ENCODE peak calls at places on chromosome 1, in ten cellular contexts. Q, J, C, R, W, H, I, E, F and T are unnamed samples.

GRCh38 chr1:23611601-23612327 is 52.5 kb upstream of the ID3 start:
- DNase-seq in E (no peak), F (no peak), R (no peak), H (no peak), C (no peak), J (no peak), W (no peak), Q (no peak), I (no peak), T (no peak)

GRCh38 chr1:119635801-119636390 is 12.2 kb downstream of the ZNF697 start:
- DNase-seq in Q (no peak), H (no peak), I (no peak), E (no peak), C (no peak), J (peak; percentile 64), W (no peak), R (no peak), F (no peak), T (no peak)

GRCh38 chr1:43524804-43525203 is 5.9 kb upstream of the PTPRF start:
- DNase-seq in I (no peak), Q (no peak), H (peak; percentile 29), E (no peak), C (no peak), R (peak; percentile 95), W (no peak), F (no peak), J (no peak), T (no peak)

GRCh38 chr1:62386351-62387121 is 50.3 kb upstream of the USP1 start:
- DNase-seq in W (no peak), H (no peak), I (no peak), C (no peak), R (no peak), Q (no peak), E (no peak), J (no peak), F (no peak), T (no peak)

GRCh38 chr1:65069186-65069585 is 78.8 kb upstream of the AK4 start:
- DNase-seq in Q (no peak), F (no peak), E (no peak), J (no peak), R (peak; percentile 67), C (no peak), W (no peak), I (no peak), H (peak; percentile 83), T (no peak)

GRCh38 chr1:22636369-22636768 is at the start of gene C1QA:
- DNase-seq in E (peak; percentile 83), F (no peak), R (no peak), J (no peak), W (no peak), I (no peak), C (peak; percentile 62), Q (no peak), H (peak; percentile 87), T (no peak)

GRCh38 chr1:231613419-231614349 is 12.9 kb upstream of the DISC1 start:
- DNase-seq in R (no peak), I (no peak), J (no peak), F (no peak), C (no peak), H (peak; percentile 83), W (no peak), E (no peak), Q (no peak), T (no peak)

GRCh38 chr1:66542811-66543767 is 9.1 kb downstream of the SGIP1 start:
- DNase-seq in J (peak; percentile 95), R (no peak), I (no peak), F (peak; percentile 91), Q (peak; percentile 9), E (no peak), W (no peak), H (no peak), C (peak; percentile 38), T (no peak)

GRCh38 chr1:208160259-208160819 is 83.8 kb downstream of the PLXNA2 start:
- DNase-seq in J (no peak), F (no peak), R (no peak), E (peak; percentile 72), Q (no peak), C (no peak), W (no peak), H (no peak), I (no peak), T (no peak)

GRCh38 chr1:208161005-208161404 is 83.2 kb downstream of the PLXNA2 start:
- DNase-seq in I (no peak), H (no peak), F (no peak), E (peak; percentile 9), R (no peak), C (no peak), W (no peak), Q (no peak), J (no peak), T (no peak)

GRCh38 chr1:208162903-208163302 is 81.3 kb downstream of the PLXNA2 start:
- DNase-seq in C (no peak), I (no peak), R (no peak), W (no peak), F (no peak), E (peak; percentile 85), H (no peak), Q (peak; percentile 26), J (no peak), T (no peak)

GRCh38 chr1:208163542-208163941 is 80.6 kb downstream of the PLXNA2 start:
- DNase-seq in I (no peak), W (no peak), H (no peak), F (no peak), R (no peak), E (peak; percentile 33), J (no peak), C (no peak), Q (no peak), T (no peak)

GRCh38 chr1:208161656-208162375 is 82.4 kb downstream of the PLXNA2 start:
- DNase-seq in J (peak; percentile 39), Q (no peak), R (no peak), E (peak; percentile 71), W (no peak), C (peak; percentile 29), H (no peak), F (no peak), I (no peak), T (no peak)
- TF ChIP-seq POLR2A in J (no peak), Q (no peak), R (no peak), E (no peak), W (no peak), C (no peak), H (no peak), F (no peak), I (no peak), T (no peak)

GRCh38 chr1:110341146-110341871 is 2.1 kb downstream of the RBM15 start:
- DNase-seq in C (peak; percentile 14), J (no peak), F (no peak), Q (no peak), E (no peak), R (no peak), I (peak; percentile 31), W (no peak), H (peak; percentile 76), T (no peak)

GRCh38 chr1:110339040-110339426 is at the start of gene RBM15:
- DNase-seq in H (peak; percentile 98), E (peak; percentile 100), C (peak; percentile 99), I (peak; percentile 98), W (peak; percentile 89), R (peak; percentile 100), F (peak; percentile 100), J (peak; percentile 100), Q (peak; percentile 99), T (peak; percentile 81)

GRCh38 chr1:110340207-110340468 is 961 bp downstream of the RBM15 start:
- DNase-seq in E (peak; percentile 68), W (peak; percentile 15), J (no peak), C (no peak), R (no peak), Q (no peak), F (no peak), H (no peak), I (no peak), T (no peak)

GRCh38 chr1:110338200-110339039 is 757 bp upstream of the RBM15 start:
- DNase-seq in E (no peak), Q (peak; percentile 98), F (peak; percentile 99), W (peak; percentile 84), H (peak; percentile 98), J (no peak), C (peak; percentile 97), I (peak; percentile 94), R (peak; percentile 100), T (peak; percentile 75)

DNA sequence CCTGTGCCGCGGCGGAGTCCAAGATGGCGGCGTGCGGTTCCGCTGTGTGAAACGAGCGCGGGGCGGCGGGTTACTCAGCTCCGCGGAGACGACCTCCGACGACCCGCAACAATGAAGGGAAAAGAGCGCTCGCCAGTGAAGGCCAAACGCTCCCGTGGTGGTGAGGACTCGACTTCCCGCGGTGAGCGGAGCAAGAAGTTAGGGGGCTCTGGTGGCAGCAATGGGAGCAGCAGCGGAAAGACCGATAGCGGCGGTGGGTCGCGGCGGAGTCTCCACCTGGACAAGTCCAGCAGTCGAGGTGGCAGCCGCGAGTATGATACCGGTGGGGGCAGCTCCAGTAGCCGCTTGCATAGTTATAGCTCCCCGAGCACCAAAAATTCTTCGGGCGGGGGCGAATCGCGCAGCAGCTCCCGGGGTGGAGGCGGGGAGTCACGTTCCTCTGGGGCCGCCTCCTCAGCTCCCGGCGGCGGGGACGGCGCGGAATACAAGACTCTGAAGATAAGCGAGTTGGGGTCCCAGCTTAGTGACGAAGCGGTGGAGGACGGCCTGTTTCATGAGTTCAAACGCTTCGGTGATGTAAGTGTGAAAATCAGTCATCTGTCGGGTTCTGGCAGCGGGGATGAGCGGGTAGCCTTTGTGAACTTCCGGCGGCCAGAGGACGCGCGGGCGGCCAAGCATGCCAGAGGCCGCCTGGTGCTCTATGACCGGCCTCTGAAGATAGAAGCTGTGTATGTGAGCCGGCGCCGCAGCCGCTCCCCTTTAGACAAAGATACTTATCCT is 440 bp downstream of the RBM15 start:
- DNase-seq in E (no peak), I (peak; percentile 53), W (peak; percentile 30), J (peak; percentile 54), H (no peak), Q (peak; percentile 46), C (peak; percentile 66), R (peak; percentile 86), F (no peak), T (peak; percentile 17)
- TF ChIP-seq POLR2A in E (peak; percentile 91), I (peak; percentile 85), W (peak; percentile 57), J (peak; percentile 82), H (peak; percentile 74), Q (peak; percentile 73), C (peak; percentile 91), R (peak; percentile 96), F (no peak), T (peak; percentile 76)

GRCh38 chr1:155322953-155323728 is 2.4 kb downstream of the RUSC1 start:
- DNase-seq in I (peak; percentile 93), C (peak; percentile 93), F (peak; percentile 98), J (peak; percentile 93), Q (peak; percentile 80), H (peak; percentile 96), E (peak; percentile 98), W (peak; percentile 93), R (peak; percentile 90), T (peak; percentile 87)
- TF ChIP-seq POLR2A in I (peak; percentile 46), C (peak; percentile 58), F (no peak), J (no peak), Q (peak; percentile 44), H (no peak), E (no peak), W (peak; percentile 30), R (no peak), T (peak; percentile 18)

DNA sequence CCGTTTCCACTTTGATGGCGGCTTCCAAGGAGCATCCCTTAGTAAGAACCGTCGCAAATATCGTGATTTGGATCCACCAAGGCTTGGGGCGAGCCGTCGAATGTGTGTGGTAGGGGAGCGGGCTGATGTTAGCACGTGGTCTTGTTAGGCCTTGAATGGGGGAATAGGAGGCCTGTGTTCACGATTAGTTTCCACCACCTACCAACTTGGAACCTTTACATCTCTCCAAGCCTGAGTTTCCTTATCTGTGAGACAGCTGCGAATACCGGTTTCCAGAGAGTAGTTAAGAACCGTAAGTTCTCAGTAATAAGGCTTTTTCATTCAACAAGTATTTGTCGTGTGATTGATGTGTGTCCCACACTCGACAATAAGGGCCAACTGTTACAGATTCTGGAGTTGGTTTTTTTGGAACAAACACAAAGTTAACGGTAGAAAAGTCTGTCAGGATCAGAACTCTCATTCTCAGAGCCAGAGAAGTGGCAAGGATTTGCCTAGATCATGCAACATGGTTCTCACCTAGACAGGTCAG is 722 bp downstream of the NUDC start:
- DNase-seq in F (no peak), I (no peak), J (peak; percentile 12), R (peak; percentile 68), Q (no peak), H (no peak), W (no peak), E (no peak), C (no peak), T (no peak)
- TF ChIP-seq POLR2A in F (no peak), I (no peak), J (no peak), R (no peak), Q (no peak), H (no peak), W (no peak), E (no peak), C (no peak), T (no peak)